ENCODE peak calls at places on chromosomes 1 and 21, in seven cellular contexts. G is thoracic aorta; O is amniotic stem cell; D is germinal center; X is iPS DF 19.7; L is stimulated activated naive CD8-positive, alpha-beta T cell treated with anti-CD3 and anti-CD28 coated beads, Interleukin-15, Interleukin-2, amounts not matched to agents 100 U/mL and 50 U/mL, for 24 hours; S is activated CD8-positive, alpha-beta memory T cell treated with anti-CD3 and anti-CD28 coated beads for 4 hours. Y is an unnamed sample.

GRCh38 chr1:201245082-201245481 is 38.2 kb upstream of the PKP1 start:
- DNase-seq in L (no peak), X (no peak), D (no peak), G (no peak), O (no peak), S (no peak), Y (peak)

GRCh38 chr21:34545079-34545884 is 33.3 kb upstream of the KCNE1 start:
- DNase-seq in G (no peak), D (peak), S (no peak), L (peak), O (no peak), X (no peak), Y (no peak)

GRCh38 chr1:150874455-150875196 is 1.8 kb downstream of the ARNT start:
- DNase-seq in X (no peak), L (no peak), O (no peak), S (no peak), G (no peak), D (no peak), Y (no peak)

GRCh38 chr1:31101147-31101502 is 35.6 kb upstream of the PUM1 start:
- DNase-seq in X (no peak), L (no peak), D (no peak), S (no peak), G (no peak), O (peak), Y (no peak)

GRCh38 chr1:221849897-221850296 is 108.0 kb upstream of the DUSP10 start:
- DNase-seq in O (no peak), S (no peak), L (no peak), X (no peak), G (no peak), D (no peak), Y (no peak)

GRCh38 chr1:41919764-41920397 is 1.2 kb upstream of the HIVEP3 start:
- DNase-seq in D (peak), S (peak), G (no peak), X (no peak), L (peak), O (no peak), Y (no peak)

GRCh38 chr1:93728480-93729131 is 47.0 kb upstream of the BCAR3 start:
- DNase-seq in X (no peak), O (no peak), D (no peak), L (no peak), S (no peak), G (no peak), Y (no peak)

GRCh38 chr1:25099343-25099951 is 132.9 kb downstream of the SYF2 start:
- DNase-seq in O (no peak), X (no peak), S (no peak), D (no peak), L (peak), G (no peak), Y (no peak)

GRCh38 chr1:160618763-160619274 is 28.0 kb downstream of the SLAMF1 start:
- DNase-seq in L (peak), G (no peak), S (no peak), X (no peak), D (no peak), O (no peak), Y (no peak)

GRCh38 chr1:61141288-61142044 is 59.1 kb downstream of the NFIA start:
- DNase-seq in X (no peak), S (no peak), D (no peak), O (no peak), G (no peak), L (no peak), Y (no peak)

GRCh38 chr1:44044071-44044801 is 13.0 kb upstream of the SLC6A9 start:
- DNase-seq in X (no peak), D (no peak), O (no peak), G (no peak), L (no peak), S (no peak), Y (no peak)

GRCh38 chr21:43733529-43734071 is 14.7 kb downstream of the PDXK start:
- DNase-seq in O (no peak), L (no peak), S (no peak), X (no peak), G (no peak), D (no peak), Y (no peak)

GRCh38 chr1:9671377-9672140 is 20.0 kb downstream of the PIK3CD start:
- DNase-seq in D (no peak), L (no peak), X (no peak), O (no peak), G (no peak), S (no peak), Y (no peak)

GRCh38 chr1:30700528-30701265 is 22.7 kb downstream of the MATN1 start:
- DNase-seq in S (no peak), D (no peak), G (no peak), O (peak), L (no peak), X (no peak), Y (no peak)

GRCh38 chr21:17585875-17586450 is 26.7 kb downstream of the BTG3 start:
- DNase-seq in G (no peak), D (peak), X (no peak), S (no peak), O (no peak), L (no peak), Y (no peak)

GRCh38 chr21:26835027-26835713 is 10.0 kb downstream of the ADAMTS1 start:
- DNase-seq in D (no peak), X (no peak), O (no peak), G (no peak), L (no peak), S (no peak), Y (no peak)

GRCh38 chr1:236913371-236914037 is 90.7 kb downstream of the MT1HL1 start:
- DNase-seq in D (no peak), O (no peak), L (no peak), S (no peak), X (no peak), G (no peak), Y (no peak)

GRCh38 chr21:41418956-41419680 is 6.9 kb upstream of the MX1 start:
- DNase-seq in L (no peak), O (no peak), D (no peak), S (no peak), G (no peak), X (no peak), Y (peak)

GRCh38 chr1:151898519-151898991 is 10.8 kb downstream of the THEM4 start:
- DNase-seq in L (no peak), D (no peak), G (no peak), O (no peak), S (peak), X (no peak), Y (no peak)

GRCh38 chr1:91847851-91848250 is 38.1 kb downstream of the TGFBR3 start:
- DNase-seq in L (no peak), X (no peak), G (no peak), O (no peak), D (no peak), S (no peak), Y (no peak)

Y was measured in coronary artery.